ENCODE peak calls at places on chromosomes 2 and 18, in nine cellular contexts. Z is adrenal gland; N is heart left ventricle; H is HEK293T; U is activated naive CD8-positive, alpha-beta T cell treated with anti-CD3 and anti-CD28 coated beads for 36 hours; Y is activated T-cell treated with anti-CD3 and anti-CD28 coated beads for 1 hour; W is stimulated activated CD8-positive, alpha-beta memory T cell treated with anti-CD3 and anti-CD28 coated beads, Interleukin-15, amount 100 ng/mL, for 24 hours; D is caudate nucleus; K is ELF-1. J is an unnamed sample.

GRCh38 chr2:1282552-1282951 is 130.7 kb upstream of the TPO start:
- DNase-seq in D (no peak), N (peak), U (no peak), H (no peak), Y (no peak), W (no peak), Z (no peak), K (peak), J (no peak)

GRCh38 chr2:182589121-182589520 is 126.9 kb upstream of the DNAJC10 start:
- DNase-seq in H (no peak), K (no peak), N (no peak), W (no peak), D (no peak), U (no peak), Y (no peak), Z (no peak), J (no peak)

GRCh38 chr2:85777441-85777861 is 23.7 kb downstream of the ATOH8 start:
- DNase-seq in Y (no peak), Z (peak), H (no peak), K (no peak), W (no peak), U (no peak), N (peak), D (no peak), J (no peak)

GRCh38 chr2:38731090-38731489 is 20.1 kb downstream of the SRSF7 start:
- DNase-seq in W (no peak), D (no peak), K (no peak), U (no peak), H (no peak), Y (no peak), Z (peak), N (no peak), J (no peak)

GRCh38 chr18:25350561-25351201 is 1.3 kb downstream of the ZNF521 start:
- DNase-seq in H (peak), W (no peak), Y (no peak), Z (peak), U (no peak), D (peak), N (peak), K (peak), J (peak)

GRCh38 chr18:3458952-3459853 is 9.2 kb downstream of the TGIF1 start:
- DNase-seq in U (no peak), W (no peak), K (no peak), Y (no peak), D (no peak), H (no peak), N (no peak), Z (no peak), J (no peak)

GRCh38 chr18:11008544-11008943 is 140.8 kb downstream of the PIEZO2 start:
- DNase-seq in Y (no peak), H (no peak), Z (no peak), U (no peak), W (no peak), D (no peak), K (no peak), N (no peak), J (no peak)

GRCh38 chr2:22355816-22356433 is 1029.1 kb upstream of the KLHL29 start:
- DNase-seq in W (peak), Z (peak), Y (peak), D (peak), K (peak), N (peak), H (peak), U (peak), J (peak)

GRCh38 chr2:100142393-100142792 is at the start of gene AFF3:
- DNase-seq in D (no peak), Y (peak), N (no peak), K (no peak), W (no peak), H (no peak), U (peak), Z (no peak), J (no peak)

GRCh38 chr2:222433381-222434173 is 9.2 kb downstream of the SGPP2 start:
- DNase-seq in D (no peak), K (peak), Y (no peak), W (no peak), H (no peak), U (no peak), Z (no peak), N (no peak), J (no peak)

GRCh38 chr2:129903586-129904425 is 75.7 kb upstream of the RAB6C start:
- DNase-seq in D (no peak), Z (peak), Y (no peak), N (no peak), K (peak), H (no peak), W (no peak), U (no peak), J (peak)

GRCh38 chr2:179263015-179263414 is 1.6 kb downstream of the SESTD1 start:
- DNase-seq in Z (no peak), D (no peak), W (no peak), N (no peak), Y (no peak), H (no peak), U (no peak), K (no peak), J (no peak)

GRCh38 chr2:44948565-44949328 is 7.2 kb downstream of the SIX3 start:
- DNase-seq in U (no peak), N (no peak), Z (no peak), Y (no peak), D (no peak), H (no peak), W (no peak), K (no peak), J (no peak)

GRCh38 chr2:188410504-188411235 is 119.0 kb downstream of the GULP1 start:
- DNase-seq in N (no peak), H (no peak), K (no peak), U (no peak), W (no peak), Z (no peak), Y (no peak), D (no peak), J (no peak)

GRCh38 chr2:47725808-47726207 is 57.1 kb upstream of the MSH6 start:
- DNase-seq in N (no peak), W (no peak), U (no peak), Z (peak), K (no peak), D (no peak), Y (no peak), H (no peak), J (no peak)

GRCh38 chr2:47503481-47504070 is 100.6 kb downstream of the MSH2 start:
- DNase-seq in Z (no peak), H (no peak), D (no peak), Y (no peak), U (no peak), N (no peak), W (no peak), K (no peak), J (no peak)

GRCh38 chr2:36530178-36530982 is 67.6 kb downstream of the FEZ2 start:
- DNase-seq in Y (no peak), Z (no peak), U (no peak), D (no peak), H (no peak), W (no peak), N (no peak), K (no peak), J (no peak)

GRCh38 chr2:18701981-18702380 is 112.6 kb upstream of the NT5C1B start:
- DNase-seq in Z (no peak), W (no peak), Y (no peak), D (no peak), H (no peak), U (no peak), K (no peak), N (no peak), J (no peak)

GRCh38 chr2:140873915-140874531 is 1256.8 kb downstream of the LRP1B start:
- DNase-seq in H (no peak), Y (no peak), N (no peak), U (no peak), K (no peak), Z (no peak), D (no peak), W (no peak), J (no peak)

GRCh38 chr2:61241266-61241665 is 79.3 kb downstream of the C2orf74 start:
- DNase-seq in W (no peak), H (no peak), Y (no peak), K (no peak), D (no peak), U (no peak), N (no peak), Z (no peak), J (no peak)

GRCh38 chr2:240138275-240138984 is 2.0 kb downstream of the OTOS start:
- DNase-seq in Z (peak), K (no peak), Y (no peak), U (no peak), N (no peak), W (no peak), H (no peak), D (no peak), J (no peak)

GRCh38 chr2:39128919-39129391 is 8.1 kb upstream of the SOS1 start:
- DNase-seq in K (no peak), U (peak), D (no peak), Z (no peak), H (no peak), W (no peak), Y (peak), N (no peak), J (no peak)

GRCh38 chr2:229738024-229738625 is 23.8 kb upstream of the DNER start:
- DNase-seq in U (no peak), K (no peak), D (no peak), H (no peak), Z (no peak), N (no peak), Y (no peak), W (no peak), J (no peak)

GRCh38 chr18:70036168-70036567 is 88.5 kb upstream of the CD226 start:
- DNase-seq in N (no peak), K (no peak), U (no peak), Y (no peak), H (no peak), D (no peak), W (no peak), Z (no peak), J (no peak)

GRCh38 chr2:47456851-47457250 is 53.9 kb downstream of the MSH2 start:
- DNase-seq in W (no peak), N (no peak), D (no peak), Z (no peak), H (no peak), Y (no peak), K (no peak), U (no peak), J (no peak)

GRCh38 chr18:70154591-70155194 is 50.8 kb downstream of the RTTN start:
- DNase-seq in Z (no peak), W (no peak), Y (no peak), H (no peak), D (no peak), U (no peak), N (no peak), K (no peak), J (no peak)

GRCh38 chr2:163794635-163795034 is 58.8 kb upstream of the FIGN start:
- DNase-seq in Z (no peak), Y (no peak), N (no peak), D (no peak), U (no peak), W (no peak), K (no peak), H (no peak), J (no peak)

GRCh38 chr2:209579236-209579749 is 155.4 kb downstream of the MAP2 start:
- DNase-seq in N (no peak), K (peak), U (no peak), H (peak), D (peak), Z (peak), W (no peak), Y (no peak), J (no peak)

GRCh38 chr2:32715391-32715841 is 87.6 kb downstream of the TTC27 start:
- DNase-seq in U (no peak), N (no peak), H (no peak), D (no peak), W (no peak), Y (no peak), Z (no peak), K (no peak), J (no peak)

GRCh38 chr2:73284296-73285161 is at the start of gene FBXO41:
- DNase-seq in W (peak), U (peak), N (no peak), Y (peak), D (peak), K (peak), Z (no peak), H (peak), J (no peak)